ENCODE peak calls at places on chromosomes 11 and 22, in four cellular contexts. P, D, W and K are unnamed samples.

GRCh38 chr11:14380947-14381555 is 22.1 kb upstream of the RRAS2 start:
- DNase-seq in P (peak; percentile 73), D (peak; percentile 58), W (peak; percentile 73), K (peak; percentile 83)

GRCh38 chr11:85941380-85941973 is 86.3 kb downstream of the CCDC83 start:
- DNase-seq in P (no peak), D (peak; percentile 69), W (peak; percentile 28), K (no peak)

GRCh38 chr11:125070699-125071254 is 7.7 kb downstream of the SLC37A2 start:
- DNase-seq in P (no peak), D (peak; percentile 46), W (no peak), K (peak; percentile 88)

GRCh38 chr22:37748659-37749058 is 51.8 kb downstream of the TRIOBP start:
- DNase-seq in P (no peak), D (no peak), W (no peak), K (no peak)

GRCh38 chr11:31355817-31356216 is 13.7 kb downstream of the DCDC1 start:
- DNase-seq in P (no peak), D (no peak), W (no peak), K (no peak)

GRCh38 chr11:13216019-13217006 is 61.3 kb upstream of the BMAL1 start:
- DNase-seq in P (no peak), D (peak; percentile 75), W (no peak), K (no peak)

GRCh38 chr11:61732705-61733104 is 19.7 kb upstream of the MYRF start:
- DNase-seq in P (peak; percentile 85), D (no peak), W (no peak), K (no peak)

GRCh38 chr22:19916006-19916405 is 25.6 kb upstream of the COMT start:
- DNase-seq in P (no peak), D (no peak), W (no peak), K (no peak)

GRCh38 chr11:44014968-44015623 is 32.7 kb upstream of the ACCSL start:
- DNase-seq in P (no peak), D (no peak), W (no peak), K (no peak)

GRCh38 chr11:86934263-86934932 is 20.8 kb downstream of the FZD4 start:
- DNase-seq in P (no peak), D (no peak), W (no peak), K (no peak)